ENCODE peak calls at places on chromosomes 2 and 18, in ten cellular contexts. One of them, this sample, is unnamed.

GRCh38 chr18:60446821-60447220 is 74.2 kb upstream of the MC4R start:
- DNase-seq in NCI-H2107: peak; percentile 91
- DNase-seq in left lung: no peak
- DNase-seq in iris pigment epithelial cell: peak; percentile 8
- DNase-seq in right lobe of liver: no peak
- DNase-seq in heart right ventricle: no peak
- DNase-seq in stimulated activated naive B cell treated with anti-CD40 and anti-IgM and Interleukin-4, amounts not matched to agents 10 μg/mL and 1 μg/mL and 100 μg/mL, for 72 hours: no peak
- DNase-seq in AG04449: no peak
- DNase-seq in NCI-H1436 treated with DMSO at 0.1 percent for 48 hours: peak; percentile 5
- DNase-seq in psoas muscle: no peak
- DNase-seq in this sample: no peak

GRCh38 chr18:48319796-48320638 is 89.2 kb downstream of the ZBTB7C start:
- DNase-seq in iris pigment epithelial cell: peak; percentile 33
- DNase-seq in AG04449: peak; percentile 5
- DNase-seq in NCI-H2107: no peak
- DNase-seq in NCI-H1436 treated with DMSO at 0.1 percent for 48 hours: no peak
- DNase-seq in right lobe of liver: peak; percentile 35
- DNase-seq in left lung: no peak
- DNase-seq in heart right ventricle: no peak
- DNase-seq in stimulated activated naive B cell treated with anti-CD40 and anti-IgM and Interleukin-4, amounts not matched to agents 10 μg/mL and 1 μg/mL and 100 μg/mL, for 72 hours: no peak
- DNase-seq in psoas muscle: no peak
- DNase-seq in this sample: no peak

GRCh38 chr2:56185582-56186046 is 1.8 kb downstream of the CCDC85A start:
- DNase-seq in NCI-H1436 treated with DMSO at 0.1 percent for 48 hours: no peak
- DNase-seq in NCI-H2107: no peak
- DNase-seq in AG04449: no peak
- DNase-seq in psoas muscle: peak; percentile 29
- DNase-seq in heart right ventricle: peak; percentile 38
- DNase-seq in left lung: peak; percentile 57
- DNase-seq in right lobe of liver: no peak
- DNase-seq in stimulated activated naive B cell treated with anti-CD40 and anti-IgM and Interleukin-4, amounts not matched to agents 10 μg/mL and 1 μg/mL and 100 μg/mL, for 72 hours: no peak
- DNase-seq in iris pigment epithelial cell: peak; percentile 39
- DNase-seq in this sample: peak; percentile 37

GRCh38 chr18:12076424-12077140 is 17.1 kb upstream of the ANKRD62 start:
- DNase-seq in NCI-H1436 treated with DMSO at 0.1 percent for 48 hours: no peak
- DNase-seq in right lobe of liver: no peak
- DNase-seq in NCI-H2107: no peak
- DNase-seq in iris pigment epithelial cell: peak; percentile 51
- DNase-seq in stimulated activated naive B cell treated with anti-CD40 and anti-IgM and Interleukin-4, amounts not matched to agents 10 μg/mL and 1 μg/mL and 100 μg/mL, for 72 hours: no peak
- DNase-seq in heart right ventricle: no peak
- DNase-seq in psoas muscle: no peak
- DNase-seq in left lung: no peak
- DNase-seq in AG04449: no peak
- DNase-seq in this sample: peak; percentile 58

GRCh38 chr18:59908790-59909189 is 9.0 kb downstream of the PMAIP1 start:
- DNase-seq in stimulated activated naive B cell treated with anti-CD40 and anti-IgM and Interleukin-4, amounts not matched to agents 10 μg/mL and 1 μg/mL and 100 μg/mL, for 72 hours: no peak
- DNase-seq in iris pigment epithelial cell: peak; percentile 69
- DNase-seq in heart right ventricle: no peak
- DNase-seq in NCI-H1436 treated with DMSO at 0.1 percent for 48 hours: no peak
- DNase-seq in AG04449: no peak
- DNase-seq in right lobe of liver: no peak
- DNase-seq in NCI-H2107: no peak
- DNase-seq in left lung: no peak
- DNase-seq in psoas muscle: no peak
- DNase-seq in this sample: peak; percentile 6

GRCh38 chr2:28338754-28339325 is 53.8 kb upstream of the FOSL2 start:
- DNase-seq in right lobe of liver: no peak
- DNase-seq in left lung: no peak
- DNase-seq in heart right ventricle: no peak
- DNase-seq in NCI-H2107: no peak
- DNase-seq in NCI-H1436 treated with DMSO at 0.1 percent for 48 hours: no peak
- DNase-seq in psoas muscle: no peak
- DNase-seq in iris pigment epithelial cell: no peak
- DNase-seq in AG04449: no peak
- DNase-seq in stimulated activated naive B cell treated with anti-CD40 and anti-IgM and Interleukin-4, amounts not matched to agents 10 μg/mL and 1 μg/mL and 100 μg/mL, for 72 hours: no peak
- DNase-seq in this sample: no peak

GRCh38 chr2:182506606-182507005 is 79.8 kb upstream of the PDE1A start:
- DNase-seq in AG04449: no peak
- DNase-seq in iris pigment epithelial cell: peak; percentile 84
- DNase-seq in left lung: no peak
- DNase-seq in stimulated activated naive B cell treated with anti-CD40 and anti-IgM and Interleukin-4, amounts not matched to agents 10 μg/mL and 1 μg/mL and 100 μg/mL, for 72 hours: no peak
- DNase-seq in heart right ventricle: peak; percentile 13
- DNase-seq in NCI-H2107: no peak
- DNase-seq in NCI-H1436 treated with DMSO at 0.1 percent for 48 hours: no peak
- DNase-seq in psoas muscle: no peak
- DNase-seq in right lobe of liver: no peak
- DNase-seq in this sample: peak; percentile 11

GRCh38 chr2:235087812-235088607 is 136.2 kb downstream of the SH3BP4 start:
- DNase-seq in stimulated activated naive B cell treated with anti-CD40 and anti-IgM and Interleukin-4, amounts not matched to agents 10 μg/mL and 1 μg/mL and 100 μg/mL, for 72 hours: no peak
- DNase-seq in iris pigment epithelial cell: peak; percentile 31
- DNase-seq in NCI-H1436 treated with DMSO at 0.1 percent for 48 hours: no peak
- DNase-seq in AG04449: no peak
- DNase-seq in left lung: peak; percentile 40
- DNase-seq in psoas muscle: peak; percentile 26
- DNase-seq in right lobe of liver: no peak
- DNase-seq in heart right ventricle: peak; percentile 70
- DNase-seq in NCI-H2107: no peak
- DNase-seq in this sample: no peak

GRCh38 chr18:68909579-68909978 is 111.7 kb downstream of the CCDC102B start:
- DNase-seq in NCI-H1436 treated with DMSO at 0.1 percent for 48 hours: no peak
- DNase-seq in iris pigment epithelial cell: no peak
- DNase-seq in right lobe of liver: no peak
- DNase-seq in left lung: no peak
- DNase-seq in heart right ventricle: no peak
- DNase-seq in NCI-H2107: no peak
- DNase-seq in stimulated activated naive B cell treated with anti-CD40 and anti-IgM and Interleukin-4, amounts not matched to agents 10 μg/mL and 1 μg/mL and 100 μg/mL, for 72 hours: no peak
- DNase-seq in psoas muscle: no peak
- DNase-seq in AG04449: no peak
- DNase-seq in this sample: no peak

GRCh38 chr18:77138270-77138669 is 5.7 kb upstream of the MBP start:
- DNase-seq in stimulated activated naive B cell treated with anti-CD40 and anti-IgM and Interleukin-4, amounts not matched to agents 10 μg/mL and 1 μg/mL and 100 μg/mL, for 72 hours: no peak
- DNase-seq in left lung: peak; percentile 46
- DNase-seq in AG04449: no peak
- DNase-seq in iris pigment epithelial cell: no peak
- DNase-seq in right lobe of liver: no peak
- DNase-seq in heart right ventricle: no peak
- DNase-seq in psoas muscle: no peak
- DNase-seq in NCI-H2107: no peak
- DNase-seq in NCI-H1436 treated with DMSO at 0.1 percent for 48 hours: no peak
- DNase-seq in this sample: no peak

GRCh38 chr2:31526946-31527345 is 53.8 kb downstream of the SRD5A2 start:
- DNase-seq in right lobe of liver: no peak
- DNase-seq in heart right ventricle: no peak
- DNase-seq in NCI-H2107: no peak
- DNase-seq in NCI-H1436 treated with DMSO at 0.1 percent for 48 hours: no peak
- DNase-seq in stimulated activated naive B cell treated with anti-CD40 and anti-IgM and Interleukin-4, amounts not matched to agents 10 μg/mL and 1 μg/mL and 100 μg/mL, for 72 hours: no peak
- DNase-seq in left lung: no peak
- DNase-seq in psoas muscle: no peak
- DNase-seq in AG04449: no peak
- DNase-seq in iris pigment epithelial cell: peak; percentile 7
- DNase-seq in this sample: no peak

GRCh38 chr2:70123051-70123828 is 36.0 kb downstream of the PCBP1 start:
- DNase-seq in NCI-H1436 treated with DMSO at 0.1 percent for 48 hours: no peak
- DNase-seq in psoas muscle: peak; percentile 66
- DNase-seq in left lung: peak; percentile 63
- DNase-seq in heart right ventricle: peak; percentile 73
- DNase-seq in right lobe of liver: no peak
- DNase-seq in stimulated activated naive B cell treated with anti-CD40 and anti-IgM and Interleukin-4, amounts not matched to agents 10 μg/mL and 1 μg/mL and 100 μg/mL, for 72 hours: no peak
- DNase-seq in NCI-H2107: peak; percentile 35
- DNase-seq in iris pigment epithelial cell: peak; percentile 71
- DNase-seq in AG04449: no peak
- DNase-seq in this sample: peak; percentile 45

GRCh38 chr18:71471963-71472725 is 1072.0 kb downstream of the CBLN2 start:
- DNase-seq in AG04449: no peak
- DNase-seq in heart right ventricle: no peak
- DNase-seq in NCI-H2107: no peak
- DNase-seq in right lobe of liver: no peak
- DNase-seq in iris pigment epithelial cell: no peak
- DNase-seq in stimulated activated naive B cell treated with anti-CD40 and anti-IgM and Interleukin-4, amounts not matched to agents 10 μg/mL and 1 μg/mL and 100 μg/mL, for 72 hours: no peak
- DNase-seq in left lung: no peak
- DNase-seq in NCI-H1436 treated with DMSO at 0.1 percent for 48 hours: no peak
- DNase-seq in psoas muscle: no peak
- DNase-seq in this sample: no peak

GRCh38 chr2:105256431-105257047 is 15.0 kb downstream of the GPR45 start:
- DNase-seq in stimulated activated naive B cell treated with anti-CD40 and anti-IgM and Interleukin-4, amounts not matched to agents 10 μg/mL and 1 μg/mL and 100 μg/mL, for 72 hours: no peak
- DNase-seq in psoas muscle: no peak
- DNase-seq in right lobe of liver: no peak
- DNase-seq in heart right ventricle: no peak
- DNase-seq in NCI-H2107: no peak
- DNase-seq in left lung: no peak
- DNase-seq in NCI-H1436 treated with DMSO at 0.1 percent for 48 hours: no peak
- DNase-seq in AG04449: no peak
- DNase-seq in iris pigment epithelial cell: peak; percentile 50
- DNase-seq in this sample: no peak

GRCh38 chr2:17747684-17748452 is 5.7 kb downstream of the SMC6 start:
- DNase-seq in NCI-H2107: no peak
- DNase-seq in heart right ventricle: no peak
- DNase-seq in stimulated activated naive B cell treated with anti-CD40 and anti-IgM and Interleukin-4, amounts not matched to agents 10 μg/mL and 1 μg/mL and 100 μg/mL, for 72 hours: no peak
- DNase-seq in right lobe of liver: no peak
- DNase-seq in NCI-H1436 treated with DMSO at 0.1 percent for 48 hours: no peak
- DNase-seq in AG04449: no peak
- DNase-seq in iris pigment epithelial cell: peak; percentile 55
- DNase-seq in left lung: no peak
- DNase-seq in psoas muscle: no peak
- DNase-seq in this sample: peak; percentile 4

GRCh38 chr2:217604527-217605279 is 398.1 kb downstream of the TNS1 start:
- DNase-seq in left lung: no peak
- DNase-seq in AG04449: no peak
- DNase-seq in psoas muscle: peak; percentile 22
- DNase-seq in NCI-H2107: no peak
- DNase-seq in heart right ventricle: peak; percentile 25
- DNase-seq in right lobe of liver: no peak
- DNase-seq in NCI-H1436 treated with DMSO at 0.1 percent for 48 hours: no peak
- DNase-seq in iris pigment epithelial cell: no peak
- DNase-seq in stimulated activated naive B cell treated with anti-CD40 and anti-IgM and Interleukin-4, amounts not matched to agents 10 μg/mL and 1 μg/mL and 100 μg/mL, for 72 hours: no peak
- DNase-seq in this sample: no peak

GRCh38 chr2:37149626-37150322 is 7.0 kb downstream of the EIF2AK2 start:
- DNase-seq in iris pigment epithelial cell: no peak
- DNase-seq in left lung: no peak
- DNase-seq in NCI-H2107: no peak
- DNase-seq in right lobe of liver: no peak
- DNase-seq in psoas muscle: no peak
- DNase-seq in heart right ventricle: no peak
- DNase-seq in AG04449: no peak
- DNase-seq in NCI-H1436 treated with DMSO at 0.1 percent for 48 hours: no peak
- DNase-seq in stimulated activated naive B cell treated with anti-CD40 and anti-IgM and Interleukin-4, amounts not matched to agents 10 μg/mL and 1 μg/mL and 100 μg/mL, for 72 hours: no peak
- DNase-seq in this sample: peak; percentile 22

GRCh38 chr2:190722061-190722759 is 73.3 kb downstream of the NAB1 start:
- DNase-seq in stimulated activated naive B cell treated with anti-CD40 and anti-IgM and Interleukin-4, amounts not matched to agents 10 μg/mL and 1 μg/mL and 100 μg/mL, for 72 hours: peak; percentile 10
- DNase-seq in psoas muscle: no peak
- DNase-seq in heart right ventricle: no peak
- DNase-seq in AG04449: no peak
- DNase-seq in left lung: no peak
- DNase-seq in right lobe of liver: no peak
- DNase-seq in iris pigment epithelial cell: no peak
- DNase-seq in NCI-H2107: no peak
- DNase-seq in NCI-H1436 treated with DMSO at 0.1 percent for 48 hours: no peak
- DNase-seq in this sample: no peak

GRCh38 chr2:224650815-224651439 is 65.2 kb downstream of the CCDC195 start:
- DNase-seq in stimulated activated naive B cell treated with anti-CD40 and anti-IgM and Interleukin-4, amounts not matched to agents 10 μg/mL and 1 μg/mL and 100 μg/mL, for 72 hours: no peak
- DNase-seq in AG04449: peak; percentile 10
- DNase-seq in psoas muscle: no peak
- DNase-seq in left lung: no peak
- DNase-seq in heart right ventricle: peak; percentile 10
- DNase-seq in NCI-H2107: peak; percentile 8
- DNase-seq in right lobe of liver: no peak
- DNase-seq in iris pigment epithelial cell: peak; percentile 37
- DNase-seq in NCI-H1436 treated with DMSO at 0.1 percent for 48 hours: no peak
- DNase-seq in this sample: peak; percentile 70

GRCh38 chr2:97724501-97724900 is 11.1 kb downstream of the ZAP70 start:
- DNase-seq in heart right ventricle: no peak
- DNase-seq in left lung: no peak
- DNase-seq in iris pigment epithelial cell: no peak
- DNase-seq in stimulated activated naive B cell treated with anti-CD40 and anti-IgM and Interleukin-4, amounts not matched to agents 10 μg/mL and 1 μg/mL and 100 μg/mL, for 72 hours: no peak
- DNase-seq in NCI-H1436 treated with DMSO at 0.1 percent for 48 hours: no peak
- DNase-seq in psoas muscle: no peak
- DNase-seq in NCI-H2107: no peak
- DNase-seq in AG04449: no peak
- DNase-seq in right lobe of liver: no peak
- DNase-seq in this sample: no peak

GRCh38 chr2:240211598-240212424 is 71.4 kb upstream of the OTOS start:
- DNase-seq in iris pigment epithelial cell: no peak
- DNase-seq in NCI-H1436 treated with DMSO at 0.1 percent for 48 hours: no peak
- DNase-seq in psoas muscle: no peak
- DNase-seq in stimulated activated naive B cell treated with anti-CD40 and anti-IgM and Interleukin-4, amounts not matched to agents 10 μg/mL and 1 μg/mL and 100 μg/mL, for 72 hours: no peak
- DNase-seq in heart right ventricle: no peak
- DNase-seq in NCI-H2107: no peak
- DNase-seq in AG04449: no peak
- DNase-seq in left lung: peak; percentile 26
- DNase-seq in right lobe of liver: no peak
- DNase-seq in this sample: no peak

GRCh38 chr18:34767601-34768027 is 57.5 kb downstream of the DTNA start:
- DNase-seq in right lobe of liver: no peak
- DNase-seq in NCI-H2107: no peak
- DNase-seq in iris pigment epithelial cell: peak; percentile 91
- DNase-seq in left lung: no peak
- DNase-seq in heart right ventricle: no peak
- DNase-seq in stimulated activated naive B cell treated with anti-CD40 and anti-IgM and Interleukin-4, amounts not matched to agents 10 μg/mL and 1 μg/mL and 100 μg/mL, for 72 hours: no peak
- DNase-seq in psoas muscle: no peak
- DNase-seq in AG04449: peak; percentile 96
- DNase-seq in NCI-H1436 treated with DMSO at 0.1 percent for 48 hours: no peak
- DNase-seq in this sample: no peak

GRCh38 chr2:218960196-218961165 is 1.0 kb downstream of the CDK5R2 start:
- DNase-seq in right lobe of liver: no peak
- DNase-seq in iris pigment epithelial cell: no peak
- DNase-seq in stimulated activated naive B cell treated with anti-CD40 and anti-IgM and Interleukin-4, amounts not matched to agents 10 μg/mL and 1 μg/mL and 100 μg/mL, for 72 hours: no peak
- DNase-seq in heart right ventricle: no peak
- DNase-seq in NCI-H1436 treated with DMSO at 0.1 percent for 48 hours: no peak
- DNase-seq in AG04449: no peak
- DNase-seq in left lung: no peak
- DNase-seq in NCI-H2107: no peak
- DNase-seq in psoas muscle: no peak
- DNase-seq in this sample: no peak

GRCh38 chr2:239703834-239704233 is 303.0 kb upstream of the HDAC4 start:
- DNase-seq in psoas muscle: no peak
- DNase-seq in heart right ventricle: no peak
- DNase-seq in iris pigment epithelial cell: no peak
- DNase-seq in NCI-H2107: no peak
- DNase-seq in stimulated activated naive B cell treated with anti-CD40 and anti-IgM and Interleukin-4, amounts not matched to agents 10 μg/mL and 1 μg/mL and 100 μg/mL, for 72 hours: no peak
- DNase-seq in right lobe of liver: no peak
- DNase-seq in NCI-H1436 treated with DMSO at 0.1 percent for 48 hours: no peak
- DNase-seq in left lung: no peak
- DNase-seq in AG04449: no peak
- DNase-seq in this sample: no peak

GRCh38 chr2:38065502-38066135 is 10.3 kb downstream of the CYP1B1 start:
- DNase-seq in NCI-H1436 treated with DMSO at 0.1 percent for 48 hours: no peak
- DNase-seq in right lobe of liver: no peak
- DNase-seq in heart right ventricle: no peak
- DNase-seq in AG04449: no peak
- DNase-seq in left lung: no peak
- DNase-seq in iris pigment epithelial cell: peak; percentile 65
- DNase-seq in psoas muscle: no peak
- DNase-seq in stimulated activated naive B cell treated with anti-CD40 and anti-IgM and Interleukin-4, amounts not matched to agents 10 μg/mL and 1 μg/mL and 100 μg/mL, for 72 hours: no peak
- DNase-seq in NCI-H2107: no peak
- DNase-seq in this sample: no peak